ENCODE peak calls at places on chromosomes 16 and 17, in seven cellular contexts. One of them, this sample, is unnamed.

GRCh38 chr17:82016875-82017459 is 5.7 kb downstream of the CENPX start:
- ATAC-seq in HepG2: no peak
- ATAC-seq in HCT116: no peak
- ATAC-seq in upper lobe of left lung: no peak
- ATAC-seq in Panc1: no peak
- ATAC-seq in GM23338: no peak
- ATAC-seq in GM12878: no peak
- ATAC-seq in this sample: no peak

GRCh38 chr17:78438694-78439325 is 60.4 kb downstream of the PGS1 start:
- ATAC-seq in HepG2: no peak
- ATAC-seq in HCT116: no peak
- ATAC-seq in upper lobe of left lung: no peak
- ATAC-seq in Panc1: no peak
- ATAC-seq in GM23338: no peak
- ATAC-seq in GM12878: no peak
- ATAC-seq in this sample: peak

GRCh38 chr17:60358611-60359225 is 33.2 kb downstream of the USP32 start:
- ATAC-seq in HepG2: no peak
- ATAC-seq in HCT116: no peak
- ATAC-seq in upper lobe of left lung: no peak
- ATAC-seq in Panc1: no peak
- ATAC-seq in GM23338: no peak
- ATAC-seq in GM12878: no peak
- ATAC-seq in this sample: no peak

GRCh38 chr16:15983898-15984297 is 34.5 kb downstream of the ABCC1 start:
- ATAC-seq in HepG2: no peak
- ATAC-seq in HCT116: no peak
- ATAC-seq in upper lobe of left lung: peak
- ATAC-seq in Panc1: no peak
- ATAC-seq in GM23338: no peak
- ATAC-seq in GM12878: no peak
- ATAC-seq in this sample: peak

GRCh38 chr17:44149750-44150329 is 8.1 kb downstream of the HROB start:
- ATAC-seq in HepG2: no peak
- ATAC-seq in HCT116: no peak
- ATAC-seq in upper lobe of left lung: no peak
- ATAC-seq in Panc1: no peak
- ATAC-seq in GM23338: no peak
- ATAC-seq in GM12878: no peak
- ATAC-seq in this sample: no peak

GRCh38 chr17:4854181-4854681 is 21.1 kb downstream of the MINK1 start:
- ATAC-seq in HepG2: no peak
- ATAC-seq in HCT116: no peak
- ATAC-seq in upper lobe of left lung: no peak
- ATAC-seq in Panc1: no peak
- ATAC-seq in GM23338: no peak
- ATAC-seq in GM12878: no peak
- ATAC-seq in this sample: no peak

GRCh38 chr17:7064248-7064647 is 15.8 kb downstream of the CLEC10A start:
- ATAC-seq in HepG2: no peak
- ATAC-seq in HCT116: no peak
- ATAC-seq in upper lobe of left lung: peak
- ATAC-seq in Panc1: no peak
- ATAC-seq in GM23338: no peak
- ATAC-seq in GM12878: no peak
- ATAC-seq in this sample: no peak

GRCh38 chr16:20735504-20735903 is 6.1 kb downstream of the THUMPD1 start:
- ATAC-seq in HepG2: no peak
- ATAC-seq in HCT116: no peak
- ATAC-seq in upper lobe of left lung: no peak
- ATAC-seq in Panc1: no peak
- ATAC-seq in GM23338: no peak
- ATAC-seq in GM12878: no peak
- ATAC-seq in this sample: no peak

GRCh38 chr16:75208861-75209505 is 2.0 kb upstream of the CTRB2 start:
- ATAC-seq in HepG2: peak
- ATAC-seq in HCT116: no peak
- ATAC-seq in upper lobe of left lung: no peak
- ATAC-seq in Panc1: no peak
- ATAC-seq in GM23338: peak
- ATAC-seq in GM12878: no peak
- ATAC-seq in this sample: no peak

GRCh38 chr17:16551878-16552636 is 16.9 kb downstream of the ZNF287 start:
- ATAC-seq in HepG2: no peak
- ATAC-seq in HCT116: no peak
- ATAC-seq in upper lobe of left lung: no peak
- ATAC-seq in Panc1: no peak
- ATAC-seq in GM23338: no peak
- ATAC-seq in GM12878: no peak
- ATAC-seq in this sample: no peak

GRCh38 chr17:48270896-48271295 is 159.1 kb downstream of the SKAP1 start:
- ATAC-seq in HepG2: no peak
- ATAC-seq in HCT116: no peak
- ATAC-seq in upper lobe of left lung: no peak
- ATAC-seq in Panc1: no peak
- ATAC-seq in GM23338: no peak
- ATAC-seq in GM12878: no peak
- ATAC-seq in this sample: no peak

GRCh38 chr17:4492762-4493561 is 5.7 kb upstream of the SPNS2 start:
- ATAC-seq in HepG2: peak
- ATAC-seq in HCT116: peak
- ATAC-seq in upper lobe of left lung: no peak
- ATAC-seq in Panc1: no peak
- ATAC-seq in GM23338: peak
- ATAC-seq in GM12878: no peak
- ATAC-seq in this sample: no peak

GRCh38 chr17:46160169-46160568 is 33.1 kb downstream of the KANSL1 start:
- ATAC-seq in HepG2: no peak
- ATAC-seq in HCT116: no peak
- ATAC-seq in upper lobe of left lung: no peak
- ATAC-seq in Panc1: no peak
- ATAC-seq in GM23338: no peak
- ATAC-seq in GM12878: no peak
- ATAC-seq in this sample: no peak

GRCh38 chr16:64253525-64253924 is 868.3 kb downstream of the CDH11 start:
- ATAC-seq in HepG2: no peak
- ATAC-seq in HCT116: no peak
- ATAC-seq in upper lobe of left lung: no peak
- ATAC-seq in Panc1: no peak
- ATAC-seq in GM23338: no peak
- ATAC-seq in GM12878: peak
- ATAC-seq in this sample: no peak

GRCh38 chr17:79991924-79992656 is 43.6 kb downstream of the TBC1D16 start:
- ATAC-seq in HepG2: peak
- ATAC-seq in HCT116: peak
- ATAC-seq in upper lobe of left lung: peak
- ATAC-seq in Panc1: peak
- ATAC-seq in GM23338: peak
- ATAC-seq in GM12878: peak
- ATAC-seq in this sample: peak

GRCh38 chr16:56608043-56608875 is at the start of gene MT2A:
- ATAC-seq in HepG2: peak
- ATAC-seq in HCT116: peak
- ATAC-seq in upper lobe of left lung: peak
- ATAC-seq in Panc1: peak
- ATAC-seq in GM23338: peak
- ATAC-seq in GM12878: peak
- ATAC-seq in this sample: peak
- TF ChIP-seq POLR2AphosphoS5 in HepG2: peak
- TF ChIP-seq POLR2AphosphoS5 in HCT116: peak
- TF ChIP-seq POLR2AphosphoS5 in upper lobe of left lung: peak
- TF ChIP-seq POLR2AphosphoS5 in Panc1: peak
- TF ChIP-seq POLR2AphosphoS5 in GM23338: peak
- TF ChIP-seq POLR2AphosphoS5 in GM12878: peak
- TF ChIP-seq POLR2AphosphoS5 in this sample: peak

GRCh38 chr17:76307299-76307965 is 644 bp downstream of the QRICH2 start:
- ATAC-seq in HepG2: peak
- ATAC-seq in HCT116: no peak
- ATAC-seq in upper lobe of left lung: no peak
- ATAC-seq in Panc1: no peak
- ATAC-seq in GM23338: peak
- ATAC-seq in GM12878: no peak
- ATAC-seq in this sample: no peak
- TF ChIP-seq POLR2AphosphoS5 in HepG2: no peak
- TF ChIP-seq POLR2AphosphoS5 in HCT116: no peak
- TF ChIP-seq POLR2AphosphoS5 in upper lobe of left lung: no peak
- TF ChIP-seq POLR2AphosphoS5 in Panc1: no peak
- TF ChIP-seq POLR2AphosphoS5 in GM23338: no peak
- TF ChIP-seq POLR2AphosphoS5 in GM12878: no peak
- TF ChIP-seq POLR2AphosphoS5 in this sample: no peak

GRCh38 chr16:22693670-22694340 is 120.2 kb upstream of the HS3ST2 start:
- ATAC-seq in HepG2: no peak
- ATAC-seq in HCT116: no peak
- ATAC-seq in upper lobe of left lung: no peak
- ATAC-seq in Panc1: no peak
- ATAC-seq in GM23338: no peak
- ATAC-seq in GM12878: no peak
- ATAC-seq in this sample: no peak

GRCh38 chr16:22699356-22699755 is 114.6 kb upstream of the HS3ST2 start:
- ATAC-seq in HepG2: no peak
- ATAC-seq in HCT116: no peak
- ATAC-seq in upper lobe of left lung: no peak
- ATAC-seq in Panc1: no peak
- ATAC-seq in GM23338: no peak
- ATAC-seq in GM12878: no peak
- ATAC-seq in this sample: no peak

GRCh38 chr16:22692034-22692433 is 121.9 kb upstream of the HS3ST2 start:
- ATAC-seq in HepG2: no peak
- ATAC-seq in HCT116: no peak
- ATAC-seq in upper lobe of left lung: no peak
- ATAC-seq in Panc1: no peak
- ATAC-seq in GM23338: no peak
- ATAC-seq in GM12878: no peak
- ATAC-seq in this sample: no peak

GRCh38 chr16:22692916-22693646 is 120.9 kb upstream of the HS3ST2 start:
- ATAC-seq in HepG2: no peak
- ATAC-seq in HCT116: no peak
- ATAC-seq in upper lobe of left lung: peak
- ATAC-seq in Panc1: no peak
- ATAC-seq in GM23338: no peak
- ATAC-seq in GM12878: no peak
- ATAC-seq in this sample: no peak

DNA sequence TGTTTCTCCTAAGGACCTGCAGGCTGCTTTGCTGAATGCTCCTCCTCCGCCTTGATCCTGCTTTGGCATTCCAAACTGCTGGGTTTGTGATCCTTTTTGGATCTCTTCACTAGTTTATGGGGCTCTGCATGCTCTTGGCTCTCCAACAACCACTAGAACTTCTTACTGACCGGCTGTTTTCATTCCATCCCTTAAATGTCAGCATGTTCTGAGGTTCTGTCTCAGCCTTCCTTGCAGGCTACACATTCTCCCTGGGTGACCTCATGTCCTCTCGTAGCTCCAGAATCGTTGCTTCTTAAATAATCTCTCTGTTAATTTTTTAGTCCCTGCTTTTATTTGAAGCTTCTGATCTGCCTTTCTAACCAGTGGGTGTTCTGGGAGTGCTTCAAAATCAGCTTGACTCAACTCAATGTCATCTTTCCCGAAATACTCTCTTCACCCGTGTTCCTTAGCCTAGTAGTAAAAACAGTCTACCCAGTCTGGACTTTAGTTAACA is 119.0 kb upstream of the HS3ST2 start:
- ATAC-seq in HepG2: no peak
- ATAC-seq in HCT116: no peak
- ATAC-seq in upper lobe of left lung: peak
- ATAC-seq in Panc1: no peak
- ATAC-seq in GM23338: no peak
- ATAC-seq in GM12878: no peak
- ATAC-seq in this sample: peak
- TF ChIP-seq POLR2AphosphoS5 in HepG2: no peak
- TF ChIP-seq POLR2AphosphoS5 in HCT116: no peak
- TF ChIP-seq POLR2AphosphoS5 in upper lobe of left lung: no peak
- TF ChIP-seq POLR2AphosphoS5 in Panc1: no peak
- TF ChIP-seq POLR2AphosphoS5 in GM23338: no peak
- TF ChIP-seq POLR2AphosphoS5 in GM12878: no peak
- TF ChIP-seq POLR2AphosphoS5 in this sample: peak

GRCh38 chr17:37791434-37791833 is 46.6 kb upstream of the HNF1B start:
- ATAC-seq in HepG2: no peak
- ATAC-seq in HCT116: peak
- ATAC-seq in upper lobe of left lung: no peak
- ATAC-seq in Panc1: no peak
- ATAC-seq in GM23338: peak
- ATAC-seq in GM12878: peak
- ATAC-seq in this sample: no peak

GRCh38 chr17:37787055-37787720 is 42.3 kb upstream of the HNF1B start:
- ATAC-seq in HepG2: peak
- ATAC-seq in HCT116: peak
- ATAC-seq in upper lobe of left lung: no peak
- ATAC-seq in Panc1: no peak
- ATAC-seq in GM23338: no peak
- ATAC-seq in GM12878: no peak
- ATAC-seq in this sample: no peak

GRCh38 chr17:37788531-37788930 is 43.7 kb upstream of the HNF1B start:
- ATAC-seq in HepG2: no peak
- ATAC-seq in HCT116: no peak
- ATAC-seq in upper lobe of left lung: no peak
- ATAC-seq in Panc1: no peak
- ATAC-seq in GM23338: no peak
- ATAC-seq in GM12878: no peak
- ATAC-seq in this sample: no peak

GRCh38 chr17:37790153-37790552 is 45.3 kb upstream of the HNF1B start:
- ATAC-seq in HepG2: no peak
- ATAC-seq in HCT116: no peak
- ATAC-seq in upper lobe of left lung: no peak
- ATAC-seq in Panc1: no peak
- ATAC-seq in GM23338: no peak
- ATAC-seq in GM12878: no peak
- ATAC-seq in this sample: no peak

DNA sequence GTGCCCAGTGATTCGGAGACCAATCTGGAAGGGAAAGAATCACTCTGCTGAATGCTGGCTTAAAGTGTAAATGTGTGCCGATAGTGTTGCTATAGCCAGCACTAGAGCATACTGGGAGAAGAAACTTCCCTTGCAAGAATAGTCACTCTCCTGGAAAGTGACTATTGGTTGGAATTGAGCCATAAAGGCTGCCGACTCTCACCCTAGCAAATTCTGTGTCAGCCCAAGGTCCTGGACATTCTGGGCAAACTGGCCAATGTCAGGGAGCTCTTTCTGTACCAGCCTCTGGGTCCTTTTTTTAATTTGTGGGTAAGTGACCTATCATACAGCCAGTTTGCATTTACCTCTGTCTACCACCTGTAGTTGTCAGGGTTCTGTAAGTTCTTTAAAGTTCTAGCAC is 44.3 kb upstream of the HNF1B start:
- ATAC-seq in HepG2: no peak
- ATAC-seq in HCT116: no peak
- ATAC-seq in upper lobe of left lung: no peak
- ATAC-seq in Panc1: no peak
- ATAC-seq in GM23338: no peak
- ATAC-seq in GM12878: no peak
- ATAC-seq in this sample: no peak
- TF ChIP-seq POLR2AphosphoS5 in HepG2: no peak
- TF ChIP-seq POLR2AphosphoS5 in HCT116: no peak
- TF ChIP-seq POLR2AphosphoS5 in upper lobe of left lung: no peak
- TF ChIP-seq POLR2AphosphoS5 in Panc1: no peak
- TF ChIP-seq POLR2AphosphoS5 in GM23338: no peak
- TF ChIP-seq POLR2AphosphoS5 in GM12878: no peak
- TF ChIP-seq POLR2AphosphoS5 in this sample: no peak

GRCh38 chr16:50741808-50742520 is at the start of gene CYLD:
- ATAC-seq in HepG2: peak
- ATAC-seq in HCT116: peak
- ATAC-seq in upper lobe of left lung: peak
- ATAC-seq in Panc1: peak
- ATAC-seq in GM23338: peak
- ATAC-seq in GM12878: peak
- ATAC-seq in this sample: peak
- TF ChIP-seq POLR2AphosphoS5 in HepG2: no peak
- TF ChIP-seq POLR2AphosphoS5 in HCT116: peak
- TF ChIP-seq POLR2AphosphoS5 in upper lobe of left lung: peak
- TF ChIP-seq POLR2AphosphoS5 in Panc1: no peak
- TF ChIP-seq POLR2AphosphoS5 in GM23338: peak
- TF ChIP-seq POLR2AphosphoS5 in GM12878: no peak
- TF ChIP-seq POLR2AphosphoS5 in this sample: peak